ENCODE peak calls at places on chromosomes 5 and 9, in seven cellular contexts. P is neural crest cell; U is G401; G is AG08396; L is HTR-8/SVneo; T is AG08395; M is CD4-positive, CD25-positive, alpha-beta regulatory T cell. K is an unnamed sample.

GRCh38 chr9:79975471-79976316 is 403.9 kb downstream of the TLE4 start:
- DNase-seq in T (no peak), P (peak; percentile 27), G (no peak), U (no peak), L (no peak), M (no peak), K (no peak)

GRCh38 chr5:74647096-74647495 is 6.6 kb upstream of the ENC1 start:
- DNase-seq in G (no peak), P (no peak), T (no peak), M (no peak), U (no peak), L (no peak), K (no peak)

GRCh38 chr5:136193396-136193935 is 504 bp upstream of the SMIM32 start:
- DNase-seq in G (peak; percentile 8), U (no peak), T (no peak), L (no peak), P (no peak), M (no peak), K (no peak)

GRCh38 chr9:130433168-130433946 is 11.4 kb upstream of the ASS1 start:
- DNase-seq in M (peak; percentile 12), L (no peak), U (peak; percentile 18), T (peak; percentile 74), P (peak; percentile 74), G (peak; percentile 85), K (no peak)

GRCh38 chr5:157718529-157718928 is 12.7 kb upstream of the THG1L start:
- DNase-seq in P (no peak), U (peak; percentile 72), G (peak; percentile 49), L (peak; percentile 57), T (peak; percentile 74), M (peak; percentile 49), K (peak; percentile 31)

GRCh38 chr9:115098226-115098965 is 19.6 kb downstream of the TNC start:
- DNase-seq in T (no peak), L (no peak), M (no peak), U (no peak), G (no peak), P (no peak), K (no peak)

GRCh38 chr9:79196606-79197005 is 375.2 kb upstream of the TLE4 start:
- DNase-seq in T (peak; percentile 34), L (no peak), U (no peak), M (no peak), G (no peak), P (no peak), K (no peak)

GRCh38 chr5:126811515-126812198 is 34.7 kb downstream of the LMNB1 start:
- DNase-seq in T (peak; percentile 31), L (no peak), G (peak; percentile 8), P (no peak), U (no peak), M (peak; percentile 80), K (no peak)

GRCh38 chr5:64000096-64000495 is 37.9 kb upstream of the HTR1A start:
- DNase-seq in M (no peak), T (no peak), U (peak; percentile 11), G (no peak), P (no peak), L (no peak), K (no peak)

GRCh38 chr5:76165029-76165428 is 81.8 kb downstream of the SV2C start:
- DNase-seq in L (no peak), U (no peak), T (no peak), P (no peak), M (no peak), G (no peak), K (no peak)

GRCh38 chr9:135230817-135231520 is 143.5 kb downstream of the OLFM1 start:
- DNase-seq in M (no peak), U (no peak), P (no peak), G (no peak), L (no peak), T (no peak), K (no peak)

GRCh38 chr5:15852949-15853348 is 326.6 kb downstream of the MARCHF11 start:
- DNase-seq in M (no peak), P (no peak), T (no peak), L (no peak), U (no peak), G (no peak), K (no peak)

GRCh38 chr9:79969866-79970265 is 398.1 kb downstream of the TLE4 start:
- DNase-seq in P (no peak), L (no peak), T (no peak), U (no peak), M (no peak), G (no peak), K (no peak)

GRCh38 chr9:130500340-130500771 is 55.6 kb downstream of the ASS1 start:
- DNase-seq in U (no peak), T (no peak), M (no peak), P (no peak), L (no peak), G (no peak), K (no peak)

GRCh38 chr5:107670028-107670926 is 460 bp downstream of the EFNA5 start:
- DNase-seq in M (no peak), U (no peak), P (peak; percentile 47), G (peak; percentile 21), T (peak; percentile 10), L (peak; percentile 5), K (no peak)

GRCh38 chr5:45094876-45095275 is 286.1 kb downstream of the MRPS30 start:
- DNase-seq in P (no peak), L (no peak), U (no peak), G (no peak), T (no peak), M (no peak), K (no peak)

GRCh38 chr5:150640311-150641005 is at the start of gene SYNPO:
- DNase-seq in G (peak; percentile 77), M (no peak), T (peak; percentile 88), P (no peak), L (peak; percentile 56), U (no peak), K (peak; percentile 87)

GRCh38 chr9:106445107-106445506 is 417.9 kb upstream of the ZNF462 start:
- DNase-seq in M (no peak), L (no peak), G (no peak), U (no peak), P (no peak), T (no peak), K (no peak)

GRCh38 chr5:131379723-131380122 is 115.9 kb downstream of the CDC42SE2 start:
- DNase-seq in U (no peak), T (no peak), G (no peak), M (peak; percentile 84), P (no peak), L (peak; percentile 30), K (no peak)

GRCh38 chr5:32932231-32932935 is 221.3 kb downstream of the NPR3 start:
- DNase-seq in T (no peak), L (no peak), P (no peak), G (no peak), U (no peak), M (no peak), K (no peak)

GRCh38 chr5:139651502-139651862 is 3.3 kb downstream of the CXXC5 start:
- DNase-seq in U (no peak), G (no peak), P (no peak), M (no peak), T (no peak), L (no peak), K (no peak)

GRCh38 chr9:71285191-71285656 is 163.8 kb upstream of the TRPM3 start:
- DNase-seq in M (peak; percentile 23), T (peak; percentile 48), P (peak; percentile 49), L (peak; percentile 20), U (peak; percentile 92), G (peak; percentile 28), K (peak; percentile 19)

GRCh38 chr5:168362097-168362885 is 70.8 kb downstream of the WWC1 start:
- DNase-seq in G (no peak), T (no peak), L (no peak), M (no peak), P (no peak), U (no peak), K (no peak)

GRCh38 chr5:41722359-41722950 is 147.8 kb downstream of the OXCT1 start:
- DNase-seq in T (peak; percentile 14), L (no peak), G (no peak), U (no peak), P (no peak), M (no peak), K (no peak)

GRCh38 chr9:137114613-137115393 is at the start of gene DPP7:
- DNase-seq in T (peak; percentile 88), M (peak; percentile 83), G (peak; percentile 94), U (peak; percentile 64), P (no peak), L (peak; percentile 48), K (no peak)

GRCh38 chr9:37996812-37997202 is 72.2 kb downstream of the SHB start:
- DNase-seq in L (no peak), U (no peak), P (no peak), G (no peak), M (no peak), T (no peak), K (no peak)

GRCh38 chr5:14457475-14457874 is 124.1 kb upstream of the OTULINL start:
- DNase-seq in U (peak; percentile 46), L (no peak), T (no peak), P (no peak), M (no peak), G (no peak), K (no peak)

GRCh38 chr5:179421156-179421895 is 76.1 kb upstream of the ADAMTS2 start:
- DNase-seq in U (no peak), T (no peak), L (no peak), G (no peak), M (no peak), P (no peak), K (no peak)

GRCh38 chr5:1550287-1551076 is 26.7 kb upstream of the LPCAT1 start:
- DNase-seq in M (no peak), U (no peak), P (no peak), G (no peak), T (no peak), L (no peak), K (no peak)

GRCh38 chr9:121819511-121820231 is 168.2 kb downstream of the DAB2IP start:
- DNase-seq in M (no peak), L (no peak), P (peak; percentile 47), T (peak; percentile 33), U (peak; percentile 47), G (peak; percentile 53), K (no peak)

GRCh38 chr9:36163049-36163839 is 5.9 kb upstream of the CCIN start:
- DNase-seq in G (peak; percentile 25), U (peak; percentile 87), M (no peak), P (peak; percentile 12), L (no peak), T (peak; percentile 10), K (no peak)

GRCh38 chr9:6777218-6777902 is 19.6 kb downstream of the KDM4C start:
- DNase-seq in P (no peak), L (no peak), T (no peak), G (no peak), U (no peak), M (no peak), K (no peak)

GRCh38 chr5:83393467-83393866 is 78.1 kb upstream of the VCAN start:
- DNase-seq in T (no peak), U (no peak), P (no peak), G (no peak), L (no peak), M (no peak), K (no peak)

GRCh38 chr5:84477485-84477884 is 92.8 kb upstream of the EDIL3 start:
- DNase-seq in G (no peak), P (no peak), T (no peak), L (no peak), M (no peak), U (no peak), K (no peak)

GRCh38 chr5:168415971-168416370 is 70.3 kb upstream of the RARS1 start:
- DNase-seq in P (no peak), U (no peak), G (no peak), M (no peak), T (no peak), L (no peak), K (no peak)

GRCh38 chr9:107336718-107337360 is 53.8 kb downstream of the RAD23B start:
- DNase-seq in P (no peak), L (no peak), T (peak; percentile 79), U (peak; percentile 90), M (no peak), G (peak; percentile 55), K (peak; percentile 25)